ENCODE peak calls at places on chromosomes 12 and 14, in seven cellular contexts. N is pons; O is NCI-H1436; Q is stimulated activated naive CD8-positive, alpha-beta T cell treated with anti-CD3 and anti-CD28 coated beads, Interleukin-15, Interleukin-2, amounts not matched to agents 100 U/mL and 50 U/mL, for 24 hours; K is progenitor cell of endocrine pancreas; Z is prostate gland; V is CD8-positive, alpha-beta memory T cell. X is an unnamed sample.
A peak's percentile ranks its signal among the peaks of the same experiment; 100 is the strongest.

GRCh38 chr12:96350982-96351381 is 49.3 kb downstream of the CDK17 start:
- DNase-seq in K (no peak), N (peak; percentile 42), V (no peak), Z (no peak), O (no peak), Q (no peak), X (no peak)

GRCh38 chr12:1534708-1535107 is 59.7 kb downstream of the FBXL14 start:
- DNase-seq in Q (no peak), N (no peak), Z (no peak), V (no peak), K (no peak), O (no peak), X (no peak)

GRCh38 chr14:105860615-105861580 is 334.5 kb downstream of the TMEM121 start:
- DNase-seq in K (no peak), V (no peak), N (no peak), Z (no peak), O (no peak), Q (peak; percentile 3), X (no peak)

GRCh38 chr12:45518516-45519235 is 210.8 kb upstream of the ARID2 start:
- DNase-seq in Q (peak; percentile 29), Z (no peak), V (peak; percentile 16), K (no peak), O (no peak), N (no peak), X (no peak)

GRCh38 chr12:94134226-94134795 is 14.1 kb upstream of the PLXNC1 start:
- DNase-seq in O (no peak), N (peak; percentile 46), Q (no peak), Z (no peak), V (no peak), K (no peak), X (peak; percentile 29)

GRCh38 chr14:94045563-94046345 is 19.6 kb downstream of the OTUB2 start:
- DNase-seq in Z (no peak), N (no peak), V (no peak), O (no peak), K (no peak), Q (no peak), X (no peak)

GRCh38 chr14:100898935-100899840 is 4.3 kb downstream of the RTL1 start:
- DNase-seq in V (no peak), Q (no peak), Z (no peak), K (no peak), O (peak; percentile 66), N (no peak), X (no peak)

GRCh38 chr12:109113661-109114321 is 2.6 kb upstream of the ACACB start:
- DNase-seq in O (no peak), N (no peak), Q (no peak), V (no peak), Z (no peak), K (no peak), X (peak; percentile 10)

GRCh38 chr12:51505363-51505762 is 80.7 kb downstream of the SLC4A8 start:
- DNase-seq in O (no peak), V (no peak), N (no peak), K (no peak), Q (no peak), Z (no peak), X (no peak)

GRCh38 chr12:122244565-122245371 is 18.9 kb upstream of the DIABLO start:
- DNase-seq in N (no peak), Q (no peak), O (no peak), V (no peak), Z (no peak), K (no peak), X (no peak)

GRCh38 chr12:54390668-54391551 is 6.4 kb upstream of the ZNF385A start:
- DNase-seq in Q (peak; percentile 76), Z (peak; percentile 83), O (peak; percentile 68), V (peak; percentile 69), N (no peak), K (peak; percentile 49), X (no peak)

X was measured in midbrain.